ENCODE peak calls at places on chromosomes 1 and 21, in seven cellular contexts. T is NCI-H1694 treated with DMSO at 0.1 percent for 48 hours, G is NCI-H2029 treated with DMSO at 0.1 percent for 48 hours, U is foreskin fibroblast, W is AG09309, P is fibroblast of pulmonary artery, K is heart right ventricle. N is an unnamed sample.

GRCh38 chr1:113073457-113073950 is 506 bp downstream of the LRIG2 start:
- DNase-seq in P (peak), K (peak), U (peak), T (no peak), W (peak), G (no peak), N (no peak)

GRCh38 chr21:29586696-29587095 is 288.0 kb downstream of the BACH1 start:
- DNase-seq in U (no peak), T (no peak), K (no peak), P (no peak), G (no peak), W (peak), N (no peak)

GRCh38 chr1:165697491-165697880 is 876 bp downstream of the ALDH9A1 start:
- DNase-seq in W (no peak), P (no peak), G (no peak), T (no peak), U (peak), K (no peak), N (no peak)

GRCh38 chr1:230634384-230634783 is 7.9 kb upstream of the COG2 start:
- DNase-seq in T (no peak), G (no peak), K (no peak), W (no peak), U (no peak), P (no peak), N (no peak)

GRCh38 chr1:189022015-189022414 is 1455.6 kb downstream of the BRINP3 start:
- DNase-seq in T (no peak), P (no peak), U (no peak), K (no peak), W (no peak), G (no peak), N (no peak)

GRCh38 chr21:46150491-46151121 is 4.8 kb downstream of the FTCD start:
- DNase-seq in G (no peak), T (no peak), K (no peak), P (no peak), W (no peak), U (peak), N (no peak)

GRCh38 chr1:36537190-36537768 is 54.6 kb upstream of the CSF3R start:
- DNase-seq in W (no peak), G (no peak), U (no peak), P (no peak), K (no peak), T (no peak), N (no peak)

GRCh38 chr1:145978860-145979745 is 14.6 kb downstream of the POLR3GL start:
- DNase-seq in T (no peak), U (peak), G (peak), W (peak), P (peak), K (peak), N (peak)

GRCh38 chr1:230744382-230744781 is 2.8 kb upstream of the CAPN9 start:
- DNase-seq in T (no peak), G (no peak), U (peak), K (no peak), W (peak), P (peak), N (no peak)

GRCh38 chr1:47569681-47570470 is 132.0 kb downstream of the FOXD2 start:
- DNase-seq in P (peak), K (peak), U (peak), G (peak), T (no peak), W (peak), N (peak)

GRCh38 chr1:176897350-176898236 is 266.9 kb downstream of the ASTN1 start:
- DNase-seq in W (peak), K (peak), U (peak), P (peak), T (peak), G (peak), N (peak)

GRCh38 chr1:22731924-22732522 is 21.4 kb downstream of the EPHB2 start:
- DNase-seq in K (no peak), T (no peak), U (no peak), P (peak), W (no peak), G (no peak), N (no peak)

GRCh38 chr1:227899141-227899819 is 48.5 kb downstream of the WNT9A start:
- DNase-seq in U (no peak), K (no peak), P (no peak), W (no peak), T (no peak), G (no peak), N (no peak)

GRCh38 chr1:167263784-167264464 is 43.2 kb downstream of the POU2F1 start:
- DNase-seq in K (no peak), T (no peak), W (no peak), G (no peak), P (no peak), U (no peak), N (peak)

GRCh38 chr21:31554511-31555022 is 104.9 kb upstream of the SOD1 start:
- DNase-seq in P (peak), W (no peak), T (no peak), U (peak), G (no peak), K (no peak), N (no peak)

GRCh38 chr1:30518186-30518585 is 205.2 kb downstream of the MATN1 start:
- DNase-seq in K (no peak), G (no peak), W (no peak), U (no peak), T (no peak), P (no peak), N (no peak)

GRCh38 chr1:220879509-220880366 is 495 bp downstream of the HLX start:
- DNase-seq in P (peak), U (peak), K (peak), G (no peak), T (no peak), W (no peak), N (peak)